ENCODE peak calls at places on chromosomes 1 and 21, in four cellular contexts. K is mesendoderm, Z is H1, J is IMR-90. R is an unnamed sample.

GRCh38 chr1:93453911-93454310 is 6.0 kb downstream of the FNBP1L start:
- DNase-seq in K (no peak), Z (no peak), J (no peak), R (no peak)

GRCh38 chr1:233916706-233917105 is 12.2 kb downstream of the SLC35F3 start:
- DNase-seq in Z (no peak), J (no peak), K (no peak), R (no peak)

GRCh38 chr1:70948618-70949017 is 99.0 kb downstream of the PTGER3 start:
- DNase-seq in K (no peak), Z (no peak), J (no peak), R (no peak)

GRCh38 chr1:59833022-59833421 is 18.3 kb downstream of the HOOK1 start:
- DNase-seq in J (no peak), K (no peak), Z (no peak), R (no peak)

GRCh38 chr1:47575855-47576757 is 138.3 kb downstream of the FOXD2 start:
- DNase-seq in J (peak), K (peak), Z (no peak), R (no peak)

GRCh38 chr21:41743321-41744027 is 23.4 kb downstream of the RIPK4 start:
- DNase-seq in J (no peak), Z (no peak), K (no peak), R (no peak)

GRCh38 chr1:28436211-28436769 is 66.8 kb downstream of the PHACTR4 start:
- DNase-seq in Z (no peak), J (no peak), K (no peak), R (no peak)

GRCh38 chr1:227006397-227006796 is 66.3 kb downstream of the COQ8A start:
- DNase-seq in Z (no peak), K (no peak), J (no peak), R (no peak)

GRCh38 chr1:38780133-38780532 is 79.4 kb downstream of the RRAGC start:
- DNase-seq in J (no peak), K (no peak), Z (no peak), R (no peak)

GRCh38 chr1:228884615-228885566 is 149.6 kb downstream of the RHOU start:
- DNase-seq in J (peak), K (no peak), Z (no peak), R (no peak)

GRCh38 chr1:168135982-168136708 is 585 bp downstream of the GPR161 start:
- DNase-seq in Z (no peak), K (peak), J (peak), R (peak)

DNA sequence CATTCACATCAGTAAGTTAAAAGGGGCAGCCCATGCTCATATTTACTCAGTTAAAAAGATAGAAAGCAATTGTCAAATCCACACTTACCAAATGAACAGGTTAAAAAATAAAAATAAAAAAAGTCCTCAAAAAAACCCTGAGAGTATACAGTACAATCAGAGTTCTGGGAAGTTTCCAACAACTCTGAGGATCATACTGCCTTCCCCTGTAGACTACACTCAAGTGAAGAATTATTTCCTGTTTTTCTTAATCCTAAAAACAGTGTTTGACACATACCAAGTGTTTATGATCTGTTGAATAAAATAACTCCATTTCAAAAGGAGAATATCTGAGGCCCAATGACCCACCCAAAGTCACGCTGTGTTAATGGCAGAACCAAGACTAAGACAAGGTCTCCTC is 61.8 kb downstream of the INTS7 start:
- DNase-seq in K (no peak), J (no peak), Z (no peak), R (no peak)
- H4K5ac ChIP-seq in K (no peak), J (no peak), Z (no peak), R (no peak)

GRCh38 chr1:27011976-27012563 is 580 bp downstream of the TENT5B start:
- DNase-seq in J (no peak), Z (no peak), K (peak), R (no peak)
- H2BK120ac ChIP-seq in J (peak), Z (no peak), K (no peak), R (no peak)

GRCh38 chr1:156230102-156230501 is 11.9 kb upstream of the BGLAP start:
- DNase-seq in J (no peak), K (no peak), Z (no peak), R (no peak)
- H4K5ac ChIP-seq in J (no peak), K (no peak), Z (no peak), R (no peak)

DNA sequence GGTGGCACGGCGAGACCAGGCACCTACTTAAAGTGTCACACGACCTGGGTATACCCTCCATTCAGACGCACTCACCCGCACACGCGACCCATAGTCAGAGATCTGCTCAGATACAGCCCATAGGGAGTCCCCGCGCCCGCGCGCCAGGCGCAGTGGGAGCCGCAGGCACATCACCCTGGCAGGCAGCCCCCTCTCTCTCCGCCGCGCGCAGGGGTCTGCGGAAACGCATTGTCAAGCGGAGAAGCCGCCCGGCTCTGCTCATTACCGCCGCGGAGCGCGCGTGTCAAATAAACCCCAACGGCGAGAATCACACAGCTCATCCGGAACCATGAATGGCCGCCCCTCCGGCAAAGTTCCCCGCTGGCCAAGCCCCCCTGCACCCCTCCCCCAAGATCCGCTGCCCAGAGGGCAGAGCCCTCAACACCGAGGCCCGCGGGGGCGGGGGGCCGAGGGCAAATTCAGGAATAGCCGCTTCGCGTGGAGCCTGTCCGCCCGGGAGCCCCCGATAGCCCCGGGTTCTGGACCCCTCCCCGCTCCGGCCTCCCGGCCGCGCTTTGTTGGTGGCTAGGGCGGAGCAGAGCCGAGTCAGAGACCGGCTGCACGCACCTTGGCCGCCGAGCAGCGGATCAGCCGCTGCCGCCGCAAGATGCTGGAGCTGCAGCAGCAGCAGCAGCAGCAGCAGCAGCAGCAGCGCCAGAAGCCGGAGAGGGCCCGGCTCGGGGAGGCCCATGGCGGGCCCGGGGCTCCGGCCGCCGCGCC is 508 bp downstream of the LRP8 start:
- DNase-seq in J (peak), K (peak), Z (no peak), R (peak)
- H2BK120ac ChIP-seq in J (no peak), K (peak), Z (no peak), R (no peak)

R was measured in H9.